ENCODE peak calls at places on chromosome X, in five cellular contexts. F is ovary, V is A673, N is left ventricle myocardium inferior, A is A549. B is an unnamed sample. For H3K4me1 and H3K9me3, the result is how much of the 10 kb centered on the place peaks cover.

GRCh38 chrX:19440713-19441112 is 74.6 kb downstream of the MAP3K15 start:
- DNase-seq in F (no peak), V (peak), N (no peak), A (no peak), B (no peak)

GRCh38 chrX:44218465-44218864 is 125.0 kb downstream of the EFHC2 start:
- DNase-seq in F (no peak), V (no peak), N (no peak), A (no peak), B (no peak)

GRCh38 chrX:34875204-34875603 is 67.4 kb upstream of the FAM47B start:
- DNase-seq in F (no peak), V (no peak), N (no peak), A (no peak), B (no peak)

GRCh38 chrX:110741213-110741796 is 54.3 kb downstream of the CHRDL1 start:
- DNase-seq in F (no peak), V (no peak), N (no peak), A (no peak), B (no peak)

GRCh38 chrX:153642313-153642654 is 4.7 kb upstream of the DUSP9 start:
- DNase-seq in F (peak), V (peak), N (no peak), A (no peak), B (peak)

GRCh38 chrX:12825801-12826200 is 34.6 kb downstream of the PRPS2 start:
- DNase-seq in F (no peak), V (no peak), N (no peak), A (no peak), B (peak)

GRCh38 chrX:13770013-13770412 is 35.5 kb downstream of the OFD1 start:
- DNase-seq in F (no peak), V (no peak), N (no peak), A (no peak), B (no peak)

GRCh38 chrX:45774961-45775360 is 574.3 kb upstream of the DIPK2B start:
- DNase-seq in F (no peak), V (peak), N (no peak), A (no peak), B (no peak)

GRCh38 chrX:11137543-11138139 is 26.5 kb downstream of the HCCS start:
- DNase-seq in F (no peak), V (peak), N (no peak), A (no peak), B (peak)

GRCh38 chrX:12702509-12703091 is 88.6 kb upstream of the PRPS2 start:
- DNase-seq in F (no peak), V (peak), N (no peak), A (no peak), B (peak)

GRCh38 chrX:150074175-150074574 is 135.9 kb upstream of the EOLA2 start:
- DNase-seq in F (no peak), V (no peak), N (no peak), A (no peak), B (no peak)

GRCh38 chrX:17459596-17459995 is 84.6 kb downstream of the NHS start:
- DNase-seq in F (no peak), V (no peak), N (no peak), A (no peak), B (no peak)

GRCh38 chrX:50798782-50799181 is 15.2 kb downstream of the SHROOM4 start:
- DNase-seq in F (no peak), V (no peak), N (no peak), A (no peak), B (no peak)

GRCh38 chrX:47030339-47030738 is 47.9 kb upstream of the RGN start:
- DNase-seq in F (no peak), V (peak), N (no peak), A (peak), B (peak)

GRCh38 chrX:129593137-129593536 is 53.1 kb downstream of the OCRL start:
- DNase-seq in F (no peak), V (no peak), N (no peak), A (no peak), B (no peak)

GRCh38 chrX:96770315-96770714 is 85.7 kb downstream of the DIAPH2 start:
- DNase-seq in F (no peak), V (peak), N (no peak), A (peak), B (peak)

GRCh38 chrX:17438221-17438620 is 63.2 kb downstream of the NHS start:
- DNase-seq in F (no peak), V (no peak), N (no peak), A (no peak), B (no peak)

GRCh38 chrX:52265713-52266112 is 81.0 kb downstream of the MAGED4 start:
- DNase-seq in F (no peak), V (no peak), N (no peak), A (no peak), B (peak)

GRCh38 chrX:52262195-52262546 is 77.5 kb downstream of the MAGED4 start:
- DNase-seq in F (no peak), V (peak), N (no peak), A (no peak), B (no peak)

GRCh38 chrX:52261463-52262194 is 76.9 kb downstream of the MAGED4 start:
- DNase-seq in F (peak), V (peak), N (peak), A (peak), B (peak)

GRCh38 chrX:52263417-52263816 is 78.7 kb downstream of the MAGED4 start:
- DNase-seq in F (no peak), V (no peak), N (no peak), A (no peak), B (no peak)

DNA sequence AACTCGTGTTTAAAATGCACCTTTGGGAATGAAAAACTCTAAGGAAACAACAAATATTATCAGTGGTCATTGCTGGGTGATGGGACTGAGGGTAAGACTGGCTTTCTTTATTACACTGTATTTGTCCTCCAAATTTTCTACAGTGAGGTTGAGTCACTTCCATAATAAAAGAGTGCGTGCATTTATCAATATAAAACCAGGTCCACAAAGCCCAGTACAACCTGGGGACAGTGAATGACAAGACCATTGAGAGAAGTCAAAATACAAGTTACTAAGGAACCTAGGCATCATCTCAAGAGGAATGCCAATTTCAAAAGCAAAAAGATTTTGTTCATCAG is 76.4 kb downstream of the MAGED4 start:
- DNase-seq in F (no peak), V (no peak), N (no peak), A (no peak), B (no peak)
- H3K4me3 ChIP-seq in F (peak), V (peak), N (peak), A (peak), B (peak)

DNA sequence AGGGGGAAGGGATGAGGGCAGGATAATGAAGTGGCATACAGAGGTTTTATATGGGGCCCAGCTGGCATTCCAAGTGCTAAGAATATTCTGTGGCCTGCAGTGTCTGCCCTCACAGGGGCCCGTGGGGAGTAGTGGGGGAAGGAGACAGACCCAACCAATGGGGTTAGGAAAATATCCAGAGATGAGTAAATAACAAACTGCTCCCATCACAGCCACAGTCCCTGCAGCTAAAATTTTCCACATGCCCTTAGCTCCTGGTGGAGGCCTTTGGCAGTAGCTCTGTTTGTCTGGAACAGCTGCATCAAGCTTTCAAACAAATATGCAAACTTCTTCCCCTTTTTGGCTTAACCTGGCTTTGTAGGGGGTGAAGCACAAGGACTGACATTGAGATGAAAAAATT is 3.1 kb downstream of the SRPX2 start:
- DNase-seq in F (no peak), V (no peak), N (no peak), A (no peak), B (no peak)
- H3K4me1 ChIP-seq in F (under half), V (under half), N (under half), A (half or more), B (under half)

GRCh38 chrX:132452911-132453550 is 35.8 kb downstream of the MBNL3 start:
- DNase-seq in F (no peak), V (no peak), N (no peak), A (no peak), B (no peak)
- H3K9me3 ChIP-seq in F (under half), V (under half), N (under half), A (under half), B (under half)

GRCh38 chrX:154991476-154991875 is 31.0 kb downstream of the F8 start:
- DNase-seq in F (no peak), V (no peak), N (no peak), A (no peak), B (no peak)
- H3K4me3 ChIP-seq in F (no peak), V (no peak), N (no peak), A (no peak), B (no peak)

GRCh38 chrX:135531813-135532212 is 11.4 kb downstream of the INTS6L start:
- DNase-seq in F (no peak), V (no peak), N (no peak), A (no peak), B (peak)

GRCh38 chrX:135530097-135530496 is 9.6 kb downstream of the INTS6L start:
- DNase-seq in F (no peak), V (no peak), N (no peak), A (no peak), B (no peak)

GRCh38 chrX:135528274-135528673 is 7.8 kb downstream of the INTS6L start:
- DNase-seq in F (no peak), V (no peak), N (no peak), A (no peak), B (peak)

GRCh38 chrX:135522878-135523693 is 2.6 kb downstream of the INTS6L start:
- DNase-seq in F (no peak), V (no peak), N (no peak), A (no peak), B (no peak)

DNA sequence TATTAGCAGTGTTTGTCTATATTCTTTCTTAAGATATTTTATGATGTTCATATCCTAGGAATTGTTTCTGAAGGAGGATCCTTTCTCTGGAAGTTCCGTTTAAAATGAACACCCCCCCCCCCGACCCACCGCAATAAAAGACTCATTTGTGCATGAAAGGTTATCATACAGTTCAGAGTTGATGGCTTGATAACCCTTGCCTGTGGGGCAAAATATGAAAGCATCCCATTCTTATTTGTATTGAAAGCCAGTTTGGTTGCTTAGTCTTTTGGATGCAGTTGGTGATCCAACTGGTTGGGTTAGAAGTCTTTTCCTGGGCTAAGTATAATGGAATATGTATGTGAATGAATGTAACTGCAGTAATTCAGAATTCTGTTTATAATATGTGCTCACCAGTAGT is 8.3 kb downstream of the INTS6L start:
- DNase-seq in F (no peak), V (no peak), N (no peak), A (no peak), B (no peak)
- H3K4me1 ChIP-seq in F (under half), V (under half), N (under half), A (under half), B (under half)

GRCh38 chrX:74670028-74670427 is 55.6 kb upstream of the RLIM start:
- DNase-seq in F (no peak), V (no peak), N (no peak), A (no peak), B (no peak)
- H3K9me3 ChIP-seq in F (under half), V (under half), N (under half), A (under half), B (under half)

DNA sequence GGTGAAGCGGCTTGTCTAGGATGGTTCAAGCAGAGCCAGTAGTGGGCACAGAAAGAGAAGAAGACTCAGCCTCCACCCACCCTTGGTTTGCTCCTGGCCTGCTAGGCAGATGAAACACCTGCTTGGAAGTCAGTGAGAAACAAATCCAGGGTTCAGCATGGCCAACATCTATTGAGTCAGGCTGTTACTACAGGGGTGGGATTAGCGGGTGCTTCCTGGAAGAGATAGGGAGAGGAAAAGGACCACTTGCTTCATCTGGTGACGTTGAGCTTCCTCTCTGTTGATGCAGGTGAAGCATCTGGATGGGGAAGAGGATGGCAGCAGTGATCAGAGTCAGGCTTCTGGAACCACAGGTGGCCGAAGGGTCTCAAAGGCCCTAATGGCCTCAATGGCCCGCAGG is 3.0 kb downstream of the MAGED2 start:
- DNase-seq in F (no peak), V (no peak), N (no peak), A (no peak), B (no peak)
- H3K4me3 ChIP-seq in F (no peak), V (no peak), N (no peak), A (no peak), B (no peak)

GRCh38 chrX:2697741-2698294 is 6.7 kb downstream of the CD99 start:
- DNase-seq in F (no peak), V (no peak), N (no peak), A (no peak), B (no peak)

GRCh38 chrX:2701600-2701999 is 10.5 kb downstream of the CD99 start:
- DNase-seq in F (no peak), V (no peak), N (peak), A (no peak), B (no peak)

GRCh38 chrX:2700405-2701320 is 9.6 kb downstream of the CD99 start:
- DNase-seq in F (no peak), V (no peak), N (no peak), A (no peak), B (no peak)

GRCh38 chrX:2698604-2699003 is 7.5 kb downstream of the CD99 start:
- DNase-seq in F (no peak), V (no peak), N (no peak), A (no peak), B (no peak)

GRCh38 chrX:2699959-2700358 is 8.9 kb downstream of the CD99 start:
- DNase-seq in F (no peak), V (no peak), N (no peak), A (no peak), B (no peak)
- H3K4me1 ChIP-seq in F (under half), V (half or more), N (half or more), A (under half), B (under half)